ENCODE peak calls at places on chromosomes 1 and 21, in eight cellular contexts. H is stomach, B is adrenal gland, T is A549, V is NB4, F is uterus, N is tibial nerve, J is endothelial cell of umbilical vein. E is an unnamed sample.
A peak's percentile ranks its signal among the peaks of the same experiment; 100 is the strongest.

GRCh38 chr1:201850053-201850397 is 21.1 kb downstream of the IPO9 start:
- DNase-seq in J (peak; percentile 92), V (no peak), N (no peak), B (peak; percentile 39), F (no peak), H (no peak), T (no peak), E (peak; percentile 61)

GRCh38 chr1:50973875-50974617 is 4.0 kb downstream of the CDKN2C start:
- DNase-seq in F (no peak), V (no peak), B (no peak), T (peak; percentile 65), H (no peak), N (no peak), J (no peak), E (no peak)

GRCh38 chr1:43934279-43934985 is 831 bp downstream of the ARTN start:
- DNase-seq in H (peak; percentile 68), N (peak; percentile 42), V (peak; percentile 81), F (peak; percentile 64), J (peak; percentile 42), T (peak; percentile 51), B (peak; percentile 53), E (peak; percentile 71)

GRCh38 chr21:32917392-32918135 is 108.2 kb upstream of the OLIG2 start:
- DNase-seq in F (no peak), V (no peak), J (no peak), T (no peak), H (no peak), N (peak; percentile 26), B (no peak), E (peak; percentile 74)

GRCh38 chr1:11570821-11571220 is 83.4 kb downstream of the FBXO2 start:
- DNase-seq in B (no peak), F (no peak), H (no peak), J (no peak), T (no peak), N (no peak), V (no peak), E (no peak)

GRCh38 chr1:32937061-32937460 is 27.5 kb downstream of the RNF19B start:
- DNase-seq in H (no peak), B (no peak), N (no peak), T (no peak), V (no peak), J (no peak), F (no peak), E (no peak)

GRCh38 chr1:65279092-65279448 is 30.3 kb upstream of the DNAJC6 start:
- DNase-seq in J (no peak), T (no peak), N (no peak), H (no peak), V (no peak), B (no peak), F (no peak), E (no peak)

GRCh38 chr1:116755036-116755435 is 806 bp downstream of the CD2 start:
- DNase-seq in B (no peak), F (no peak), T (no peak), N (no peak), V (no peak), H (no peak), J (no peak), E (no peak)

GRCh38 chr1:64540265-64540791 is 70.4 kb downstream of the CACHD1 start:
- DNase-seq in V (no peak), J (peak; percentile 81), F (no peak), N (no peak), H (no peak), T (no peak), B (no peak), E (no peak)

GRCh38 chr1:182111496-182111895 is 50.0 kb upstream of the ZNF648 start:
- DNase-seq in V (no peak), B (no peak), J (no peak), F (no peak), N (no peak), T (no peak), H (peak; percentile 93), E (no peak)

GRCh38 chr1:219419860-219420259 is 193.0 kb downstream of the ZC3H11B start:
- DNase-seq in F (no peak), N (no peak), J (no peak), H (no peak), T (no peak), B (no peak), V (no peak), E (no peak)

GRCh38 chr1:219427400-219427799 is 185.5 kb downstream of the ZC3H11B start:
- DNase-seq in N (no peak), B (no peak), T (no peak), J (no peak), V (no peak), H (no peak), F (no peak), E (no peak)

GRCh38 chr1:219419135-219419534 is 193.8 kb downstream of the ZC3H11B start:
- DNase-seq in T (no peak), H (no peak), V (no peak), F (no peak), B (no peak), N (no peak), J (no peak), E (no peak)

GRCh38 chr1:219420913-219421312 is 192.0 kb downstream of the ZC3H11B start:
- DNase-seq in F (no peak), B (no peak), H (no peak), V (no peak), T (no peak), N (no peak), J (no peak), E (no peak)

DNA sequence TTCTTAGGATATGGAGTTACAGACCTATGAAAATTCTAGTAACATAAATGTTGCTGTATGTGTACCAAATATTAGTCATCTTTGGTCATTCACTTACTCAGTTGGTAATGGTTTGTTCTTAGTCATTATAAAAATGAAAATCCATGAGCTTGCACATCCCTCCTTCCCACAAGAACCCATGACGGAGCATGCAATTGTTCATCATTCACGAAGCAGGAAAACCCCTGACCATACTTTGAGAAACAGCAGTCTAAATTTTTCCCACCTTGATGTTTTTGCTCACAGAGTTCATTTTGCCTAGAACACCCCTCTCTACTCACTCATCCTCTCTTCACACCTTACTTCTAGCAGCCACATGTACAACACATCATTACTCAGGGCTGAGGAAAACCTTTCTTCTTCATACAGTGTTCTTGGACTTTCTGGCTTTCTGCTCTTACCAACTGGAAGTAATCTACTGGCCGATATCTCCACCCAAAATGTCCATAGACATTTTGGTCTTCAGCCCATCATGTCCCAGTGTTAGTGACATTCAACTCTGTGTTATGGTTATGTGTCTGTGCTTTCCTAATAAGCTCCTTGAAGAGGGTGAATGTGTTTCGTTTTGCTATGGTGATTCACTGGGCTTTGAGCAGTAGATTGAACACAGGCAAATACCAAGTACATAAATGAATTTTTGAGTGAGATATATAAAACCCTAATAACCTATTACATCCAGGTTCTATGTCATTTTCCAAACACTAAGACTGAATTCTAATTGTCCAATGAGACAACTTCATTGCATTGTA is 189.9 kb downstream of the ZC3H11B start:
- DNase-seq in F (no peak), H (no peak), N (no peak), J (no peak), V (no peak), T (no peak), B (no peak), E (no peak)
- TF ChIP-seq POLR2A in F (no peak), H (no peak), N (no peak), J (no peak), V (no peak), T (no peak), B (no peak), E (no peak)

GRCh38 chr1:243253211-243253926 is 1.7 kb downstream of the CEP170 start:
- DNase-seq in T (no peak), N (no peak), H (no peak), B (no peak), F (no peak), V (peak; percentile 49), J (peak; percentile 51), E (no peak)

GRCh38 chr1:243253927-243254232 is 1.2 kb downstream of the CEP170 start:
- DNase-seq in V (no peak), T (no peak), F (no peak), J (no peak), N (no peak), B (no peak), H (no peak), E (no peak)

GRCh38 chr1:243254927-243255790 is at the start of gene CEP170:
- DNase-seq in J (peak; percentile 99), V (peak; percentile 98), B (peak; percentile 94), T (peak; percentile 99), F (peak; percentile 93), N (peak; percentile 91), H (peak; percentile 88), E (peak; percentile 97)

GRCh38 chr1:243255791-243256512 is at the start of gene SDCCAG8:
- DNase-seq in T (peak; percentile 100), J (peak; percentile 100), V (peak; percentile 100), B (peak; percentile 99), N (peak; percentile 97), F (peak; percentile 98), H (peak; percentile 97), E (peak; percentile 100)

DNA sequence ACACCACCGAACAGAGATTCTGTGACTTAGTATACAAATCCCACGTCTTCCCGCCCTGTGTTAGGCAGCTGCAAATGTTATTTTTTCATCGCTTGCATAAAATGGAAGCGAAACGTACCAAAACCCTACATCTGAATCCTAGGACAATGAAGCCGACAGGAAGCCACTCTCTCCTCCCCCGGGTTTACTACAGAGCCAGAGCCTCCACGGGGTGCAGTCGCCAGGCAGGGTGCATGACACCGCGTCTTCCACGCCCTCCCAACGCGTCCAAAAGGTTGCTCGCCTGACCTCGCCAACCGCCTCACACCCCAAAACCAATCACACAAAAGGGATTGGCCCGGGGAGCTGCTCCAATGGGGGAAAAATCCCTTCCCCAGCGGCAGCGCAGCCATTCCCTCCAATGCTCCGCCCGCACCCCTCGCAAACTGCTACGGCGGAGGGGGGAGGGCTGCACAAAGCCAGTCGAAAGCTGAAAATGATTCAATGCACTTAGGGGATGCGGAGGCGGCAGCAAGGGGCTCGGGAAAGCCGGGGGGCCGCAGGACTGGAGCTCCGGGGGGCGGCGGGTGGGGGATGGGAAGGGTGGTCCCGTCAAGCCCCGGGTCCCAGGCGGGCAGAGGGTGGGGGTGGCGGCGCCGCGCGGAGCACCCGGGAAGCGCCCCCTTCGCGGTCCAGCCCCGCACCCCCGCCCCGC is 701 bp downstream of the CEP170 start:
- DNase-seq in J (peak; percentile 57), B (peak; percentile 84), H (peak; percentile 34), T (peak; percentile 64), N (peak; percentile 48), V (peak; percentile 94), F (peak; percentile 53), E (peak; percentile 75)
- TF ChIP-seq POLR2A in J (no peak), B (no peak), H (no peak), T (peak; percentile 13), N (no peak), V (no peak), F (no peak), E (no peak)

GRCh38 chr1:92961131-92961895 is at the start of gene DIPK1A:
- DNase-seq in B (peak; percentile 65), N (peak; percentile 59), F (peak; percentile 78), J (peak; percentile 60), H (peak; percentile 81), T (peak; percentile 72), V (peak; percentile 84), E (peak; percentile 85)
- TF ChIP-seq POLR2A in B (peak; percentile 64), N (no peak), F (peak; percentile 85), J (no peak), H (no peak), T (peak; percentile 63), V (peak; percentile 12), E (no peak)

DNA sequence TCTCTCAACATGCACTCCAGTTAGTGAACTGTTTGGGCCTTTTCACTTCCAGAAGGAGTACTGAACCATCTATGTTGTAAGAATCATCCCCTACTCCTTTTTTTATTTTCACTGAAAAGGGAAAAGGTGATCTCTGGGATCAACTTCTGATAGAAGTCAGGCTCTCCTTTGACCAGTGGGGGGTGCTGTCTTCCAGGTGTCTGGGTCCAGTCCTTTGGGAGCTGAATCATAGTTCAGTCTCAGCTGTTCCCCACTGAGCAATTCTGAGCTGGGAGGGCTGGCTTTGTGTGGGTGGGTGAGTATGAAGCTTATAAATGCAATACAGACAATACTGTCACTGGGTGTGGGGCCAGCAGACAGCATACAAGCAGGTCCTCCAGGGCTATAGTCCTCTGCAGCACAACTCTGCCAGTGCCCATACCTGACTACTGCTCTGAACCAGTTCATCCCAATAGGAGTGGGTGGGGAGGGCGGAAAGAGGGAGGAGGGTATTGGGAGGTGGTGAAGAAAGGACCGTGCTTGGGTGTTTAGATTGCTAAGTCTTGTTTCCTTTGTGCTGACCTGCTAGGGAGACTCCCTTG is 12.5 kb upstream of the SARS1 start:
- DNase-seq in H (peak; percentile 34), T (peak; percentile 49), V (peak; percentile 81), B (peak; percentile 75), J (peak; percentile 37), N (no peak), F (no peak), E (peak; percentile 80)
- TF ChIP-seq POLR2A in H (no peak), T (no peak), V (no peak), B (no peak), J (no peak), N (no peak), F (no peak), E (no peak)